ENCODE peak calls at places on chromosomes 11 and 22, in eight cellular contexts. One of them, this sample, is unnamed.
A peak's percentile ranks its signal among the peaks of the same experiment; 100 is the strongest.

GRCh38 chr11:119081682-119082081 is 3.0 kb upstream of the HMBS start:
- DNase-seq in central memory CD8-positive, alpha-beta T cell: no peak
- DNase-seq in CD8-positive, alpha-beta memory T cell: no peak
- DNase-seq in left cardiac atrium: no peak
- DNase-seq in non-pigmented ciliary epithelial cell: no peak
- DNase-seq in stromal cell of bone marrow: no peak
- DNase-seq in CD8-positive, alpha-beta T cell: no peak
- DNase-seq in PC-3: no peak
- DNase-seq in this sample: no peak

GRCh38 chr11:68798221-68798813 is 43.4 kb downstream of the CPT1A start:
- DNase-seq in central memory CD8-positive, alpha-beta T cell: no peak
- DNase-seq in CD8-positive, alpha-beta memory T cell: peak; percentile 13
- DNase-seq in left cardiac atrium: no peak
- DNase-seq in non-pigmented ciliary epithelial cell: no peak
- DNase-seq in stromal cell of bone marrow: no peak
- DNase-seq in CD8-positive, alpha-beta T cell: peak; percentile 41
- DNase-seq in PC-3: peak; percentile 52
- DNase-seq in this sample: no peak

GRCh38 chr11:67274768-67275605 is 8.7 kb downstream of the GRK2 start:
- DNase-seq in central memory CD8-positive, alpha-beta T cell: no peak
- DNase-seq in CD8-positive, alpha-beta memory T cell: no peak
- DNase-seq in left cardiac atrium: peak; percentile 78
- DNase-seq in non-pigmented ciliary epithelial cell: no peak
- DNase-seq in stromal cell of bone marrow: no peak
- DNase-seq in CD8-positive, alpha-beta T cell: no peak
- DNase-seq in PC-3: no peak
- DNase-seq in this sample: no peak

GRCh38 chr22:49235463-49236300 is 592.0 kb downstream of the BRD1 start:
- DNase-seq in central memory CD8-positive, alpha-beta T cell: no peak
- DNase-seq in CD8-positive, alpha-beta memory T cell: no peak
- DNase-seq in left cardiac atrium: no peak
- DNase-seq in non-pigmented ciliary epithelial cell: no peak
- DNase-seq in stromal cell of bone marrow: no peak
- DNase-seq in CD8-positive, alpha-beta T cell: no peak
- DNase-seq in PC-3: no peak
- DNase-seq in this sample: no peak

GRCh38 chr11:57103899-57104605 is 77.7 kb upstream of the LRRC55 start:
- DNase-seq in central memory CD8-positive, alpha-beta T cell: no peak
- DNase-seq in CD8-positive, alpha-beta memory T cell: no peak
- DNase-seq in left cardiac atrium: no peak
- DNase-seq in non-pigmented ciliary epithelial cell: no peak
- DNase-seq in stromal cell of bone marrow: no peak
- DNase-seq in CD8-positive, alpha-beta T cell: no peak
- DNase-seq in PC-3: no peak
- DNase-seq in this sample: no peak

GRCh38 chr11:117820071-117820470 is 4.5 kb downstream of the FXYD2 start:
- DNase-seq in central memory CD8-positive, alpha-beta T cell: no peak
- DNase-seq in CD8-positive, alpha-beta memory T cell: no peak
- DNase-seq in left cardiac atrium: no peak
- DNase-seq in non-pigmented ciliary epithelial cell: no peak
- DNase-seq in stromal cell of bone marrow: no peak
- DNase-seq in CD8-positive, alpha-beta T cell: no peak
- DNase-seq in PC-3: no peak
- DNase-seq in this sample: no peak

GRCh38 chr11:129508163-129508562 is 132.5 kb downstream of the BARX2 start:
- DNase-seq in central memory CD8-positive, alpha-beta T cell: no peak
- DNase-seq in CD8-positive, alpha-beta memory T cell: no peak
- DNase-seq in left cardiac atrium: no peak
- DNase-seq in non-pigmented ciliary epithelial cell: no peak
- DNase-seq in stromal cell of bone marrow: no peak
- DNase-seq in CD8-positive, alpha-beta T cell: no peak
- DNase-seq in PC-3: no peak
- DNase-seq in this sample: no peak

GRCh38 chr11:81596709-81597108 is 1137.0 kb downstream of the FAM181B start:
- DNase-seq in central memory CD8-positive, alpha-beta T cell: no peak
- DNase-seq in CD8-positive, alpha-beta memory T cell: no peak
- DNase-seq in left cardiac atrium: no peak
- DNase-seq in non-pigmented ciliary epithelial cell: no peak
- DNase-seq in stromal cell of bone marrow: no peak
- DNase-seq in CD8-positive, alpha-beta T cell: no peak
- DNase-seq in PC-3: no peak
- DNase-seq in this sample: no peak

GRCh38 chr22:22513619-22514018 is 5.1 kb upstream of the ZNF280B start:
- DNase-seq in central memory CD8-positive, alpha-beta T cell: no peak
- DNase-seq in CD8-positive, alpha-beta memory T cell: no peak
- DNase-seq in left cardiac atrium: no peak
- DNase-seq in non-pigmented ciliary epithelial cell: no peak
- DNase-seq in stromal cell of bone marrow: no peak
- DNase-seq in CD8-positive, alpha-beta T cell: no peak
- DNase-seq in PC-3: no peak
- DNase-seq in this sample: no peak

GRCh38 chr22:44735518-44736428 is 16.6 kb upstream of the ARHGAP8 start:
- DNase-seq in central memory CD8-positive, alpha-beta T cell: peak; percentile 70
- DNase-seq in CD8-positive, alpha-beta memory T cell: peak; percentile 79
- DNase-seq in left cardiac atrium: peak; percentile 78
- DNase-seq in non-pigmented ciliary epithelial cell: no peak
- DNase-seq in stromal cell of bone marrow: no peak
- DNase-seq in CD8-positive, alpha-beta T cell: peak; percentile 87
- DNase-seq in PC-3: peak; percentile 65
- DNase-seq in this sample: no peak

GRCh38 chr11:87437844-87438223 is 400.1 kb downstream of the TMEM135 start:
- DNase-seq in central memory CD8-positive, alpha-beta T cell: no peak
- DNase-seq in CD8-positive, alpha-beta memory T cell: no peak
- DNase-seq in left cardiac atrium: no peak
- DNase-seq in non-pigmented ciliary epithelial cell: peak; percentile 30
- DNase-seq in stromal cell of bone marrow: no peak
- DNase-seq in CD8-positive, alpha-beta T cell: no peak
- DNase-seq in PC-3: peak; percentile 92
- DNase-seq in this sample: peak; percentile 93

GRCh38 chr11:69106124-69106811 is 49.5 kb upstream of the SMIM38 start:
- DNase-seq in central memory CD8-positive, alpha-beta T cell: no peak
- DNase-seq in CD8-positive, alpha-beta memory T cell: no peak
- DNase-seq in left cardiac atrium: no peak
- DNase-seq in non-pigmented ciliary epithelial cell: no peak
- DNase-seq in stromal cell of bone marrow: no peak
- DNase-seq in CD8-positive, alpha-beta T cell: no peak
- DNase-seq in PC-3: peak; percentile 49
- DNase-seq in this sample: no peak

GRCh38 chr11:22193348-22194051 is 615 bp downstream of the ANO5 start:
- DNase-seq in central memory CD8-positive, alpha-beta T cell: no peak
- DNase-seq in CD8-positive, alpha-beta memory T cell: no peak
- DNase-seq in left cardiac atrium: peak; percentile 22
- DNase-seq in non-pigmented ciliary epithelial cell: no peak
- DNase-seq in stromal cell of bone marrow: no peak
- DNase-seq in CD8-positive, alpha-beta T cell: no peak
- DNase-seq in PC-3: no peak
- DNase-seq in this sample: no peak

GRCh38 chr22:19832476-19833108 is 22.1 kb downstream of the GNB1L start:
- DNase-seq in central memory CD8-positive, alpha-beta T cell: peak; percentile 1
- DNase-seq in CD8-positive, alpha-beta memory T cell: no peak
- DNase-seq in left cardiac atrium: no peak
- DNase-seq in non-pigmented ciliary epithelial cell: no peak
- DNase-seq in stromal cell of bone marrow: no peak
- DNase-seq in CD8-positive, alpha-beta T cell: no peak
- DNase-seq in PC-3: no peak
- DNase-seq in this sample: no peak

GRCh38 chr11:27485930-27486773 is 13.6 kb upstream of the LGR4 start:
- DNase-seq in central memory CD8-positive, alpha-beta T cell: no peak
- DNase-seq in CD8-positive, alpha-beta memory T cell: peak; percentile 7
- DNase-seq in left cardiac atrium: no peak
- DNase-seq in non-pigmented ciliary epithelial cell: no peak
- DNase-seq in stromal cell of bone marrow: no peak
- DNase-seq in CD8-positive, alpha-beta T cell: no peak
- DNase-seq in PC-3: peak; percentile 85
- DNase-seq in this sample: peak; percentile 55

This sample was measured in bronchial epithelial cell.